ENCODE peak calls at places on chromosomes 11 and 22, in ten cellular contexts. Y is GM13977; P is upper lobe of right lung; N is AG09309; C is NCI-H1105; W is cardiac fibroblast; T is activated CD8-positive, alpha-beta memory T cell treated with anti-CD3 and anti-CD28 coated beads, Interleukin-2, amount 50 U/mL, for 4 hours; M is stimulated activated naive B cell treated with anti-CD40 and anti-IgM and Interleukin-4, amounts not matched to agents 10 μg/mL and 1 μg/mL and 100 μg/mL, for 72 hours; G is G401; J is stimulated activated CD4-positive, alpha-beta T cell treated with anti-CD3 and anti-CD28 coated beads, Interleukin-4, amount 100 ng/mL, for 48 hours. H is an unnamed sample.

GRCh38 chr22:43127166-43127908 is 15.9 kb downstream of the MCAT start:
- DNase-seq in P (no peak), M (no peak), T (no peak), W (no peak), N (no peak), G (no peak), Y (no peak), J (no peak), C (no peak), H (no peak)

GRCh38 chr11:47329431-47329993 is 23.0 kb downstream of the MYBPC3 start:
- DNase-seq in P (no peak), G (no peak), J (no peak), T (no peak), M (no peak), Y (peak), C (no peak), N (no peak), W (no peak), H (no peak)

GRCh38 chr11:72814831-72815618 is 814 bp downstream of the ATG16L2 start:
- DNase-seq in T (no peak), Y (peak), N (no peak), G (peak), P (peak), C (peak), M (no peak), W (peak), J (peak), H (peak)

GRCh38 chr11:112227002-112227401 is 774 bp downstream of the PTS start:
- DNase-seq in T (no peak), C (no peak), N (no peak), M (no peak), J (no peak), W (peak), P (no peak), Y (no peak), G (peak), H (no peak)

GRCh38 chr22:29892757-29893156 is 9.8 kb downstream of the MTMR3 start:
- DNase-seq in Y (no peak), N (no peak), W (no peak), P (no peak), G (no peak), M (no peak), T (no peak), C (no peak), J (no peak), H (no peak)

GRCh38 chr11:121964591-121964990 is 151.4 kb downstream of the BLID start:
- DNase-seq in Y (no peak), N (no peak), G (peak), C (no peak), P (no peak), T (no peak), M (no peak), W (peak), J (no peak), H (no peak)

GRCh38 chr11:76788661-76789442 is 5.7 kb downstream of the TSKU start:
- DNase-seq in N (no peak), Y (no peak), T (no peak), G (no peak), M (no peak), C (no peak), W (no peak), P (peak), J (no peak), H (no peak)

GRCh38 chr11:78860720-78861422 is 286.2 kb upstream of the NARS2 start:
- DNase-seq in G (no peak), N (no peak), Y (no peak), W (peak), P (no peak), C (no peak), T (no peak), J (no peak), M (no peak), H (no peak)

GRCh38 chr11:114317738-114318137 is 21.5 kb downstream of the NNMT start:
- DNase-seq in C (no peak), G (peak), W (peak), P (peak), T (peak), N (no peak), Y (no peak), J (no peak), M (no peak), H (no peak)

GRCh38 chr22:49216579-49216978 is 611.1 kb downstream of the BRD1 start:
- DNase-seq in P (peak), W (no peak), Y (no peak), J (no peak), T (no peak), C (no peak), N (no peak), M (no peak), G (no peak), H (no peak)

GRCh38 chr11:118838905-118839553 is 44.7 kb upstream of the CXCR5 start:
- DNase-seq in P (no peak), G (no peak), M (peak), Y (peak), J (no peak), N (no peak), C (no peak), T (no peak), W (no peak), H (peak)

GRCh38 chr22:26404851-26405357 is 24.2 kb upstream of the ASPHD2 start:
- DNase-seq in P (no peak), Y (no peak), M (no peak), G (no peak), W (no peak), N (no peak), C (no peak), J (no peak), T (no peak), H (no peak)

GRCh38 chr11:117179048-117179999 is 781 bp downstream of the SIDT2 start:
- DNase-seq in W (peak), J (peak), P (peak), M (peak), Y (peak), N (no peak), T (peak), C (peak), G (peak), H (peak)

GRCh38 chr22:38203090-38203810 is 1.5 kb downstream of the MAFF start:
- DNase-seq in M (no peak), T (peak), J (no peak), N (no peak), W (no peak), Y (no peak), P (peak), G (no peak), C (no peak), H (peak)

GRCh38 chr11:3171931-3172560 is 6.9 kb upstream of the OSBPL5 start:
- DNase-seq in C (no peak), Y (no peak), P (peak), G (no peak), M (no peak), T (no peak), N (no peak), J (no peak), W (no peak), H (no peak)

GRCh38 chr22:49753961-49754673 is 73.6 kb downstream of the BRD1 start:
- DNase-seq in M (no peak), T (no peak), C (peak), W (no peak), Y (peak), G (no peak), N (no peak), P (peak), J (no peak), H (no peak)

GRCh38 chr11:12086271-12087074 is 23.9 kb upstream of the MICAL2 start:
- DNase-seq in J (no peak), M (no peak), C (no peak), W (peak), P (peak), N (peak), G (peak), T (no peak), Y (no peak), H (no peak)

GRCh38 chr22:36331306-36331911 is 56.4 kb downstream of the MYH9 start:
- DNase-seq in C (no peak), Y (peak), M (peak), N (peak), J (peak), G (peak), T (peak), W (peak), P (peak), H (peak)

GRCh38 chr11:132258865-132259264 is 888.5 kb downstream of the NTM start:
- DNase-seq in W (no peak), Y (no peak), T (no peak), C (no peak), N (no peak), M (no peak), P (no peak), J (no peak), G (no peak), H (no peak)

GRCh38 chr11:1337647-1338007 is 28.2 kb upstream of the TOLLIP start:
- DNase-seq in Y (no peak), J (no peak), W (no peak), G (no peak), M (no peak), N (no peak), C (no peak), T (no peak), P (no peak), H (no peak)

GRCh38 chr11:109604506-109604905 is 182.5 kb downstream of the C11orf87 start:
- DNase-seq in Y (no peak), C (no peak), M (no peak), T (no peak), N (no peak), W (peak), G (no peak), J (no peak), P (no peak), H (no peak)

GRCh38 chr11:77479746-77480352 is 6.0 kb upstream of the PAK1 start:
- DNase-seq in N (no peak), P (no peak), M (no peak), Y (no peak), C (no peak), T (no peak), G (no peak), W (no peak), J (no peak), H (no peak)

GRCh38 chr11:11620251-11620965 is 1.4 kb downstream of the GALNT18 start:
- DNase-seq in N (no peak), W (no peak), C (peak), G (peak), P (peak), Y (peak), T (no peak), J (no peak), M (no peak), H (peak)

GRCh38 chr11:124793466-124794278 is 6.5 kb downstream of the MSANTD2 start:
- DNase-seq in M (no peak), G (peak), C (peak), N (no peak), Y (peak), T (peak), P (no peak), J (no peak), W (peak), H (peak)

GRCh38 chr11:75796091-75796435 is 18.9 kb upstream of the UVRAG start:
- DNase-seq in N (no peak), T (no peak), P (no peak), M (no peak), W (no peak), G (no peak), C (no peak), Y (no peak), J (no peak), H (no peak)

GRCh38 chr22:26106412-26106811 is 62.9 kb upstream of the SEZ6L start:
- DNase-seq in P (no peak), M (no peak), W (no peak), G (no peak), C (no peak), T (no peak), Y (no peak), N (no peak), J (no peak), H (no peak)

GRCh38 chr22:23521442-23522113 is 58.5 kb downstream of the IGLL1 start:
- DNase-seq in W (peak), C (peak), N (peak), Y (peak), J (peak), P (peak), T (peak), G (peak), M (peak), H (peak)

GRCh38 chr11:116224154-116224888 is 548.5 kb downstream of the BUD13 start:
- DNase-seq in C (peak), Y (peak), W (peak), J (peak), N (no peak), M (no peak), G (peak), T (peak), P (no peak), H (peak)

GRCh38 chr11:130002352-130002845 is at the start of gene PRDM10:
- DNase-seq in C (peak), W (peak), Y (peak), T (peak), J (peak), G (peak), M (peak), N (peak), P (peak), H (peak)

GRCh38 chr22:17990167-17990566 is 34.2 kb downstream of the MICAL3 start:
- DNase-seq in W (no peak), T (no peak), Y (no peak), P (no peak), M (no peak), N (no peak), C (no peak), J (no peak), G (no peak), H (no peak)

GRCh38 chr22:24823787-24824186 is 17.8 kb downstream of the SGSM1 start:
- DNase-seq in N (no peak), T (no peak), M (no peak), C (no peak), G (no peak), Y (no peak), P (no peak), W (no peak), J (no peak), H (no peak)

GRCh38 chr11:64848779-64849599 is 4.5 kb upstream of the CDC42BPG start:
- DNase-seq in T (peak), Y (no peak), M (peak), N (no peak), J (no peak), C (no peak), G (peak), W (no peak), P (no peak), H (no peak)

GRCh38 chr11:78406568-78407196 is 10.9 kb downstream of the GAB2 start:
- DNase-seq in P (no peak), J (no peak), N (no peak), M (no peak), G (no peak), Y (no peak), T (no peak), C (no peak), W (no peak), H (no peak)

GRCh38 chr22:32206774-32207758 is 2.2 kb upstream of the RFPL2 start:
- DNase-seq in N (no peak), W (peak), C (no peak), P (no peak), M (no peak), Y (peak), J (no peak), G (peak), T (no peak), H (no peak)

GRCh38 chr22:38081941-38082828 is 1.8 kb downstream of the SLC16A8 start:
- DNase-seq in C (no peak), P (no peak), W (no peak), T (no peak), M (no peak), J (no peak), Y (peak), N (no peak), G (no peak), H (no peak)

GRCh38 chr11:108025387-108026080 is 16.8 kb downstream of the CUL5 start:
- DNase-seq in T (no peak), C (no peak), M (peak), W (no peak), Y (peak), N (no peak), J (no peak), P (no peak), G (no peak), H (peak)

GRCh38 chr11:8773916-8774537 is 91.4 kb downstream of the RPL27A start:
- DNase-seq in Y (peak), C (no peak), G (no peak), M (no peak), P (no peak), N (no peak), W (no peak), J (no peak), T (no peak), H (no peak)

GRCh38 chr11:129447654-129448239 is 72.1 kb downstream of the BARX2 start:
- DNase-seq in N (no peak), C (no peak), T (no peak), Y (no peak), M (no peak), J (no peak), W (no peak), P (no peak), G (no peak), H (no peak)

GRCh38 chr11:64969209-64969608 is 2.7 kb downstream of the MAJIN start:
- DNase-seq in N (no peak), P (no peak), J (no peak), W (no peak), Y (no peak), G (peak), M (no peak), T (no peak), C (no peak), H (no peak)

GRCh38 chr11:128573674-128574073 is 13.7 kb downstream of the ETS1 start:
- DNase-seq in N (no peak), J (no peak), Y (no peak), P (no peak), T (no peak), C (no peak), M (no peak), W (no peak), G (no peak), H (no peak)